ENCODE peak calls at places on chromosomes 11 and 22, in five cellular contexts. V is body of pancreas, M is right lobe of liver, Y is adrenal gland, F is adipocyte. B is an unnamed sample.
A peak's percentile ranks its signal among the peaks of the same experiment; 100 is the strongest.

GRCh38 chr11:67610302-67610868 is 3.6 kb downstream of the NDUFV1 start:
- DNase-seq in V (no peak), M (no peak), Y (no peak), F (no peak), B (no peak)

GRCh38 chr11:16460508-16460907 is 104.2 kb upstream of the SOX6 start:
- DNase-seq in Y (no peak), V (no peak), M (no peak), F (no peak), B (no peak)

GRCh38 chr22:36583546-36583945 is 54.6 kb upstream of the EIF3D start:
- DNase-seq in F (no peak), M (no peak), Y (no peak), V (no peak), B (no peak)

GRCh38 chr11:134346101-134346975 is 14.6 kb downstream of the GLB1L2 start:
- DNase-seq in Y (peak; percentile 9), M (no peak), V (no peak), F (no peak), B (no peak)

GRCh38 chr22:24772493-24773220 is 1.9 kb downstream of the PIWIL3 start:
- DNase-seq in M (no peak), Y (peak; percentile 31), F (peak; percentile 36), V (no peak), B (no peak)

GRCh38 chr11:128448487-128448886 is 138.9 kb downstream of the ETS1 start:
- DNase-seq in F (no peak), Y (no peak), V (peak; percentile 80), M (peak; percentile 70), B (peak; percentile 89)

GRCh38 chr11:61732705-61733104 is 19.7 kb upstream of the MYRF start:
- DNase-seq in F (peak; percentile 10), M (no peak), Y (peak; percentile 41), V (no peak), B (no peak)

GRCh38 chr22:36386900-36387663 is 685 bp downstream of the MYH9 start:
- DNase-seq in M (peak; percentile 80), Y (peak; percentile 75), V (peak; percentile 73), F (peak; percentile 66), B (no peak)

GRCh38 chr11:131311746-131312145 is 58.7 kb upstream of the NTM start:
- DNase-seq in V (no peak), M (no peak), F (no peak), Y (no peak), B (no peak)

GRCh38 chr11:66070604-66071325 is 693 bp downstream of the PACS1 start:
- DNase-seq in V (peak; percentile 52), M (peak; percentile 60), F (peak; percentile 76), Y (peak; percentile 51), B (no peak)

GRCh38 chr11:26931248-26931631 is 62.7 kb upstream of the FIBIN start:
- DNase-seq in V (no peak), M (no peak), Y (no peak), F (no peak), B (no peak)

GRCh38 chr11:117583063-117583801 is 213.8 kb downstream of the DSCAML1 start:
- DNase-seq in F (no peak), Y (no peak), M (no peak), V (no peak), B (no peak)

GRCh38 chr11:73671701-73672100 is 25.3 kb downstream of the PLEKHB1 start:
- DNase-seq in M (no peak), V (no peak), F (no peak), Y (no peak), B (no peak)

GRCh38 chr22:38077096-38077495 is 6.9 kb downstream of the SLC16A8 start:
- DNase-seq in F (no peak), V (no peak), M (no peak), Y (no peak), B (no peak)

GRCh38 chr22:21613553-21614233 is 16.1 kb downstream of the YDJC start:
- DNase-seq in F (no peak), Y (no peak), M (no peak), V (no peak), B (no peak)

GRCh38 chr22:19704355-19705015 is 9.8 kb upstream of the SEPTIN5 start:
- DNase-seq in F (no peak), V (no peak), M (peak; percentile 31), Y (no peak), B (peak; percentile 37)

GRCh38 chr11:46353706-46354105 is 6.4 kb downstream of the DGKZ start:
- DNase-seq in F (no peak), Y (no peak), V (no peak), M (no peak), B (no peak)

GRCh38 chr22:25700996-25701815 is 40.8 kb upstream of the MYO18B start:
- DNase-seq in M (no peak), Y (no peak), F (peak; percentile 69), V (no peak), B (no peak)

GRCh38 chr11:83161610-83162199 is 4.8 kb downstream of the PCF11 start:
- DNase-seq in V (no peak), M (no peak), Y (no peak), F (no peak), B (no peak)

GRCh38 chr11:83158474-83158786 is 1.5 kb downstream of the PCF11 start:
- DNase-seq in V (no peak), F (no peak), M (no peak), Y (no peak), B (no peak)

GRCh38 chr11:83159901-83160865 is 3.3 kb downstream of the PCF11 start:
- DNase-seq in F (peak; percentile 33), V (no peak), Y (no peak), M (no peak), B (no peak)

GRCh38 chr11:83158965-83159900 is 2.3 kb downstream of the PCF11 start:
- DNase-seq in V (no peak), M (no peak), Y (no peak), F (peak; percentile 26), B (no peak)

DNA sequence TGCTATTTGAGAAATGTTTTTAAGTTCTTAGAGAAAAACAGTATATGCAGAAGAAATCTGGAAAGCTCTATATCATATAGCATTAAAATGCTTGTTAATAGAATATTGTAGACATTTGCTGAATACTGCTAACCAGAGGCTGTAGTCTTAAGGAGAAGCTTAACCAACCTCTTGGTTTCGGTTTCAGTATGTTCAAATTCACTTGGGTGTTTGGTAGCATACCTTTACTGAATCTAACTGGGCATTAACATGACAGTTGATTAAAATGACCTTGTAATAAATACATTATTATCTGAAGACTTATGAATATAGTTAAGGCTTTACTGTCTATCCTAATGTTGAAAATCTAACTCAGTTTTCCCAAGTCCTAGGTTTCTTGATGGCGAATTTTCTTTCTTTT is 5.4 kb downstream of the PCF11 start:
- DNase-seq in F (peak; percentile 42), Y (no peak), M (no peak), V (no peak), B (no peak)
- H3K4me3 ChIP-seq in F (peak overlapping the region; percentile 60), Y (no peak overlapping the region), M (no peak overlapping the region), V (no peak overlapping the region), B (no peak overlapping the region)

GRCh38 chr11:63944987-63945386 is 6.2 kb downstream of the NAA40 start:
- DNase-seq in F (no peak), M (peak; percentile 73), Y (peak; percentile 93), V (peak; percentile 22), B (no peak)
- H3K4me1 ChIP-seq in F (peaks cover 20% of the 10 kb centered on the region), M (peaks cover 10% of the 10 kb centered on the region), Y (peaks cover 29% of the 10 kb centered on the region), V (peaks cover 15% of the 10 kb centered on the region), B (no peaks in the 10 kb centered on the region)

GRCh38 chr22:18110944-18111758 is 542 bp downstream of the TUBA8 start:
- DNase-seq in Y (no peak), V (no peak), F (no peak), M (no peak), B (no peak)

GRCh38 chr22:18111759-18112330 is 1.2 kb downstream of the TUBA8 start:
- DNase-seq in Y (no peak), F (no peak), V (no peak), M (no peak), B (no peak)

GRCh38 chr22:18108187-18108586 is 2.4 kb upstream of the TUBA8 start:
- DNase-seq in Y (no peak), V (no peak), F (no peak), M (no peak), B (no peak)

GRCh38 chr22:18110194-18110943 is at the start of gene TUBA8:
- DNase-seq in M (peak; percentile 69), F (peak; percentile 60), Y (peak; percentile 53), V (peak; percentile 53), B (no peak)

GRCh38 chr22:18109410-18110193 is 1.0 kb upstream of the TUBA8 start:
- DNase-seq in M (no peak), V (no peak), Y (no peak), F (no peak), B (no peak)
- H3K4me3 ChIP-seq in M (peak overlapping the region; percentile 47), V (no peak overlapping the region), Y (no peak overlapping the region), F (peak overlapping the region; percentile 79), B (no peak overlapping the region)

GRCh38 chr11:44207292-44207691 is 102.6 kb downstream of the ALX4 start:
- DNase-seq in F (no peak), Y (no peak), V (no peak), M (no peak), B (no peak)

GRCh38 chr11:44212128-44212527 is 97.8 kb downstream of the ALX4 start:
- DNase-seq in M (no peak), F (no peak), Y (no peak), V (no peak), B (no peak)

GRCh38 chr11:44205358-44205757 is 104.6 kb downstream of the ALX4 start:
- DNase-seq in F (no peak), V (no peak), Y (no peak), M (no peak), B (no peak)

GRCh38 chr11:44205836-44206235 is 104.1 kb downstream of the ALX4 start:
- DNase-seq in F (peak; percentile 51), M (no peak), Y (no peak), V (no peak), B (no peak)

DNA sequence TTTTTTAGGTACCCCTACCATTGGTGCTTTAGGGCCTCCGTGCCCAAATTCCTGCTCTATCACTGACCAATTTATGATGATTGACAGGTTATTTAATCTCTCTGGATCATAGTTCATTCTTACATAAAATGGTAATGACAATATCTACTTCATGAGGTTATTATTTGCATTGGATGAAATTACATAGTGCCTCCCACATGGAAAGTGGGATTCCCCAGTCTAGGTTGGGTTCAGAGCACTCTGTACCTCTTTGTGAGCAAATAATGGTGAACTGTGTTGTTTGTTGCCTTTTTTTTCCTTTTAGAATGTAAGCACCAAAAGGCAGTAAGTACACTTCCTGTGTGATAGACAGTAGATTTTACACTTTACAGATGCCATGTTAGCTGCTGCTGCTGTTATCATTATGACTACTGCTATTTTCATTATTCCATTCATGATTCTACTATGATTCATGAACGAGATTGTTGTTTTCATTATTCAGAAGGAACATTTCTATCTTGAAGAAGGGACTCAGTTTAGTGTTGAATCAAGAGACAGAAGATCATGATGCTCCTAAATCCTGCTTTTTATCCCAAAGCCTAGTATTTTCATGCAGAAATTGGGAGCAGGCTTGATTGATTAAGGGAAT is 100.8 kb downstream of the ALX4 start:
- DNase-seq in Y (no peak), V (no peak), F (peak; percentile 25), M (no peak), B (no peak)
- H3K4me1 ChIP-seq in Y (no peaks in the 10 kb centered on the region), V (peaks cover under 1% of the 10 kb centered on the region), F (no peaks in the 10 kb centered on the region), M (no peaks in the 10 kb centered on the region), B (no peaks in the 10 kb centered on the region)

GRCh38 chr11:44016546-44017442 is 31.0 kb upstream of the ACCSL start:
- DNase-seq in Y (no peak), V (no peak), M (no peak), F (no peak), B (peak; percentile 22)
- H3K4me3 ChIP-seq in Y (no peak overlapping the region), V (no peak overlapping the region), M (no peak overlapping the region), F (peak overlapping the region; percentile 57), B (no peak overlapping the region)

GRCh38 chr11:94782446-94782845 is 14.3 kb downstream of the AMOTL1 start:
- DNase-seq in M (no peak), Y (no peak), F (peak; percentile 67), V (no peak), B (no peak)
- H3K4me1 ChIP-seq in M (no peaks in the 10 kb centered on the region), Y (peaks cover 38% of the 10 kb centered on the region), F (peaks cover 56% of the 10 kb centered on the region), V (peaks cover 33% of the 10 kb centered on the region), B (peaks cover 46% of the 10 kb centered on the region)